ENCODE peak calls at places on chromosome 1, in seven cellular contexts. A, Y, H, O, U, I and Q are unnamed samples.

GRCh38 chr1:225449774-225450173 is 21.9 kb upstream of the LBR start:
- DNase-seq in U (no peak), O (no peak), H (no peak), I (no peak), Y (no peak), A (no peak), Q (no peak)

GRCh38 chr1:50308883-50309282 is 114.4 kb downstream of the DMRTA2 start:
- DNase-seq in H (no peak), I (peak; percentile 23), Y (peak; percentile 49), A (peak; percentile 72), O (peak; percentile 31), U (peak; percentile 21), Q (peak; percentile 16)

GRCh38 chr1:226610671-226611070 is 62.1 kb downstream of the STUM start:
- DNase-seq in U (no peak), I (no peak), H (no peak), O (no peak), A (no peak), Y (no peak), Q (no peak)

GRCh38 chr1:193241132-193241827 is 54.9 kb upstream of the B3GALT2 start:
- DNase-seq in U (no peak), A (no peak), I (no peak), H (no peak), Y (no peak), O (no peak), Q (no peak)

GRCh38 chr1:9843576-9843945 is 19.8 kb upstream of the CLSTN1 start:
- DNase-seq in I (no peak), U (peak; percentile 78), H (no peak), A (no peak), O (no peak), Y (no peak), Q (no peak)

GRCh38 chr1:13956386-13956785 is 256.4 kb downstream of the PRDM2 start:
- DNase-seq in I (no peak), Y (no peak), A (no peak), H (no peak), U (no peak), O (no peak), Q (no peak)

GRCh38 chr1:179754031-179754624 is 11.0 kb downstream of the FAM163A start:
- DNase-seq in O (no peak), U (no peak), A (no peak), I (peak; percentile 91), Y (no peak), H (no peak), Q (no peak)

GRCh38 chr1:158121604-158122254 is 59.0 kb upstream of the CD1D start:
- DNase-seq in U (peak; percentile 47), I (peak; percentile 57), O (no peak), A (peak; percentile 82), H (no peak), Y (peak; percentile 75), Q (peak; percentile 61)

GRCh38 chr1:198495635-198496034 is 44.8 kb downstream of the ATP6V1G3 start:
- DNase-seq in Y (no peak), U (no peak), A (peak; percentile 5), O (no peak), H (no peak), I (peak; percentile 50), Q (no peak)